ENCODE peak calls at places on chromosomes 3 and 15, in ten cellular contexts. F is stimulated activated CD8-positive, alpha-beta memory T cell treated with anti-CD3 and anti-CD28 coated beads, Interleukin-4, amount 100 ng/mL, for 1 hour; G is activated CD4-positive, alpha-beta T cell treated with anti-CD3 and anti-CD28 coated beads, Interleukin-2, amount 10 ng/mL, durations not matched to agents 7 days and 5 days; O is astrocyte of the spinal cord; A is fibroblast of pulmonary artery; Q is CD8-positive, alpha-beta T cell; H is left lobe of liver; E is Panc1; N is left ventricle myocardium inferior; L is AG10803. P is an unnamed sample.

GRCh38 chr15:37109952-37110630 is 9.7 kb upstream of the MEIS2 start:
- DNase-seq in N (peak), G (no peak), F (no peak), L (no peak), Q (no peak), H (no peak), O (peak), A (peak), E (no peak), P (peak)

GRCh38 chr3:188673509-188674239 is 498.1 kb upstream of the TPRG1 start:
- DNase-seq in E (no peak), Q (no peak), N (no peak), L (peak), H (no peak), A (peak), O (peak), G (no peak), F (no peak), P (no peak)

GRCh38 chr15:83288381-83288801 is 3.9 kb upstream of the BNC1 start:
- DNase-seq in L (no peak), F (no peak), A (no peak), E (no peak), G (no peak), H (no peak), Q (no peak), N (no peak), O (no peak), P (no peak)

GRCh38 chr3:128145279-128145678 is 8.0 kb upstream of the EEFSEC start:
- DNase-seq in L (no peak), H (no peak), O (no peak), Q (no peak), E (no peak), A (no peak), N (peak), G (no peak), F (no peak), P (peak)

GRCh38 chr3:25107918-25108617 is 320.0 kb upstream of the RARB start:
- DNase-seq in H (no peak), E (no peak), A (no peak), O (no peak), F (no peak), Q (no peak), G (no peak), L (no peak), N (no peak), P (no peak)

GRCh38 chr3:136835817-136836510 is 17.0 kb downstream of the SLC35G2 start:
- DNase-seq in N (no peak), L (peak), H (no peak), G (no peak), A (no peak), F (no peak), O (no peak), Q (no peak), E (no peak), P (no peak)

GRCh38 chr3:22089284-22089683 is 338.3 kb upstream of the ZNF385D start:
- DNase-seq in N (no peak), G (no peak), Q (no peak), O (peak), E (no peak), A (peak), F (no peak), H (peak), L (no peak), P (no peak)

GRCh38 chr15:68541743-68542142 is 37.0 kb upstream of the CORO2B start:
- DNase-seq in A (no peak), N (no peak), H (no peak), L (no peak), G (no peak), Q (no peak), F (no peak), O (no peak), E (no peak), P (no peak)

GRCh38 chr15:55108858-55109518 is 87.8 kb downstream of the RSL24D1 start:
- DNase-seq in A (peak), G (peak), F (peak), O (peak), H (peak), Q (peak), L (peak), N (peak), E (peak), P (peak)

GRCh38 chr3:133130168-133130567 is 92.0 kb downstream of the TMEM108 start:
- DNase-seq in Q (no peak), F (no peak), G (no peak), A (no peak), O (peak), H (no peak), L (peak), N (no peak), E (no peak), P (peak)

GRCh38 chr15:41930221-41930866 is 36.5 kb upstream of the SPTBN5 start:
- DNase-seq in O (peak), G (no peak), L (peak), F (no peak), H (no peak), N (peak), A (peak), E (peak), Q (no peak), P (peak)

GRCh38 chr3:196013587-196014487 is 68.1 kb downstream of the TFRC start:
- DNase-seq in O (no peak), L (no peak), G (no peak), F (no peak), H (peak), Q (no peak), E (no peak), A (no peak), N (no peak), P (no peak)

GRCh38 chr3:8529738-8530525 is 28.3 kb downstream of the LMCD1 start:
- DNase-seq in E (no peak), N (no peak), F (no peak), A (no peak), Q (no peak), L (no peak), G (no peak), H (no peak), O (no peak), P (no peak)